ENCODE peak calls at places on chromosomes 12 and 14, in eight cellular contexts. E, M, S, L, F, Y, W and Z are unnamed samples.

GRCh38 chr14:21415329-21415728 is 31.5 kb upstream of the SUPT16H start:
- DNase-seq in S (no peak), E (no peak), L (no peak), Y (no peak), W (no peak), F (no peak), M (no peak), Z (no peak)

GRCh38 chr14:71536015-71536535 is 396.2 kb upstream of the RGS6 start:
- DNase-seq in F (no peak), E (no peak), Y (no peak), L (no peak), M (no peak), S (no peak), W (no peak), Z (no peak)

GRCh38 chr12:58920102-58920955 is at the start of gene LRIG3:
- DNase-seq in Y (peak), W (no peak), M (peak), E (peak), S (peak), F (no peak), L (peak), Z (peak)

GRCh38 chr14:86788229-86788628 is 1204.8 kb downstream of the GALC start:
- DNase-seq in F (no peak), S (no peak), Y (no peak), W (no peak), L (no peak), E (no peak), M (no peak), Z (no peak)

GRCh38 chr14:60691383-60692113 is 32.6 kb downstream of the SIX4 start:
- DNase-seq in Y (no peak), F (no peak), S (no peak), E (no peak), M (no peak), L (no peak), W (no peak), Z (no peak)

GRCh38 chr14:99541677-99542470 is 60.7 kb downstream of the CCNK start:
- DNase-seq in S (no peak), L (no peak), W (no peak), M (no peak), Y (no peak), E (no peak), F (no peak), Z (no peak)

GRCh38 chr12:48525332-48525731 is at the start of gene OR8S1:
- DNase-seq in L (no peak), Y (no peak), S (no peak), M (no peak), W (no peak), F (no peak), E (no peak), Z (no peak)

GRCh38 chr12:48105321-48105866 is 485 bp downstream of the SENP1 start:
- DNase-seq in M (no peak), L (peak), S (peak), Y (no peak), W (peak), E (peak), F (peak), Z (no peak)

GRCh38 chr14:62882967-62883366 is 162.3 kb downstream of the KCNH5 start:
- DNase-seq in L (no peak), Y (no peak), E (no peak), M (no peak), S (no peak), F (no peak), W (no peak), Z (no peak)

GRCh38 chr12:92041742-92042141 is 103.9 kb downstream of the BTG1 start:
- DNase-seq in L (no peak), Y (no peak), W (peak), E (no peak), S (no peak), F (no peak), M (peak), Z (no peak)

GRCh38 chr12:32466986-32467711 is 67.8 kb downstream of the FGD4 start:
- DNase-seq in S (no peak), E (no peak), W (no peak), F (no peak), M (no peak), Y (no peak), L (no peak), Z (no peak)

GRCh38 chr14:69460093-69460701 is 24.3 kb upstream of the PLEKHD1 start:
- DNase-seq in S (peak), Y (peak), F (peak), M (peak), E (no peak), L (peak), W (no peak), Z (peak)

GRCh38 chr12:49342914-49343731 is 3.6 kb upstream of the DNAJC22 start:
- DNase-seq in E (no peak), L (no peak), M (peak), Y (no peak), F (no peak), S (peak), W (no peak), Z (no peak)

GRCh38 chr12:110590806-110591326 is 7.7 kb upstream of the PPTC7 start:
- DNase-seq in Y (no peak), L (no peak), S (no peak), E (no peak), F (peak), W (peak), M (no peak), Z (no peak)

GRCh38 chr14:105445290-105445689 is 25.7 kb downstream of the MTA1 start:
- DNase-seq in E (no peak), F (no peak), M (no peak), L (no peak), S (no peak), W (no peak), Y (no peak), Z (no peak)

GRCh38 chr12:58966939-58967338 is 46.6 kb upstream of the LRIG3 start:
- DNase-seq in S (no peak), E (no peak), L (no peak), M (no peak), Y (no peak), W (no peak), F (no peak), Z (no peak)

GRCh38 chr14:44833376-44833775 is 128.4 kb downstream of the KLHL28 start:
- DNase-seq in F (no peak), S (no peak), M (no peak), W (no peak), E (no peak), Y (no peak), L (no peak), Z (no peak)

GRCh38 chr14:69298131-69299071 is 38.4 kb downstream of the GALNT16 start:
- DNase-seq in M (no peak), W (no peak), S (peak), E (no peak), L (peak), F (no peak), Y (no peak), Z (no peak)

GRCh38 chr12:122730215-122731014 is at the start of gene HCAR1:
- DNase-seq in F (no peak), S (peak), Y (peak), W (peak), E (no peak), L (no peak), M (peak), Z (peak)